ENCODE peak calls at places on chromosomes 12 and 14, in four cellular contexts. One of them, this sample, is unnamed. For H3K4me1, the result is how much of the 10 kb centered on the place peaks cover.

GRCh38 chr12:128190614-128191013 is 76.4 kb upstream of the TMEM132C start:
- DNase-seq in ovary: no peak
- DNase-seq in body of pancreas: peak
- DNase-seq in A549: no peak
- DNase-seq in this sample: no peak

GRCh38 chr12:131720921-131721320 is 10.0 kb downstream of the SFSWAP start:
- DNase-seq in ovary: no peak
- DNase-seq in body of pancreas: no peak
- DNase-seq in A549: no peak
- DNase-seq in this sample: no peak

GRCh38 chr14:75254901-75255300 is 23.7 kb upstream of the FOS start:
- DNase-seq in A549: no peak
- DNase-seq in ovary: no peak
- DNase-seq in body of pancreas: no peak
- DNase-seq in this sample: peak

GRCh38 chr14:47852278-47852677 is 176.9 kb upstream of the MDGA2 start:
- DNase-seq in ovary: no peak
- DNase-seq in A549: no peak
- DNase-seq in body of pancreas: no peak
- DNase-seq in this sample: no peak

GRCh38 chr12:28583771-28584261 is 393.6 kb downstream of the CCDC91 start:
- DNase-seq in body of pancreas: no peak
- DNase-seq in A549: no peak
- DNase-seq in ovary: no peak
- DNase-seq in this sample: peak

GRCh38 chr12:42446761-42447160 is 120.8 kb downstream of the PPHLN1 start:
- DNase-seq in body of pancreas: no peak
- DNase-seq in ovary: no peak
- DNase-seq in A549: no peak
- DNase-seq in this sample: no peak

GRCh38 chr12:101018540-101018939 is 191.5 kb downstream of the SLC5A8 start:
- DNase-seq in A549: peak
- DNase-seq in body of pancreas: no peak
- DNase-seq in ovary: no peak
- DNase-seq in this sample: peak

GRCh38 chr12:122825773-122826724 is 9.2 kb upstream of the HIP1R start:
- DNase-seq in ovary: no peak
- DNase-seq in body of pancreas: peak
- DNase-seq in A549: peak
- DNase-seq in this sample: no peak

GRCh38 chr14:89384023-89384422 is 33.0 kb downstream of the FOXN3 start:
- DNase-seq in body of pancreas: peak
- DNase-seq in ovary: no peak
- DNase-seq in A549: no peak
- DNase-seq in this sample: no peak
- H3K4me1 ChIP-seq in body of pancreas: under half
- H3K4me1 ChIP-seq in ovary: under half
- H3K4me1 ChIP-seq in A549: under half
- H3K4me1 ChIP-seq in this sample: under half

DNA sequence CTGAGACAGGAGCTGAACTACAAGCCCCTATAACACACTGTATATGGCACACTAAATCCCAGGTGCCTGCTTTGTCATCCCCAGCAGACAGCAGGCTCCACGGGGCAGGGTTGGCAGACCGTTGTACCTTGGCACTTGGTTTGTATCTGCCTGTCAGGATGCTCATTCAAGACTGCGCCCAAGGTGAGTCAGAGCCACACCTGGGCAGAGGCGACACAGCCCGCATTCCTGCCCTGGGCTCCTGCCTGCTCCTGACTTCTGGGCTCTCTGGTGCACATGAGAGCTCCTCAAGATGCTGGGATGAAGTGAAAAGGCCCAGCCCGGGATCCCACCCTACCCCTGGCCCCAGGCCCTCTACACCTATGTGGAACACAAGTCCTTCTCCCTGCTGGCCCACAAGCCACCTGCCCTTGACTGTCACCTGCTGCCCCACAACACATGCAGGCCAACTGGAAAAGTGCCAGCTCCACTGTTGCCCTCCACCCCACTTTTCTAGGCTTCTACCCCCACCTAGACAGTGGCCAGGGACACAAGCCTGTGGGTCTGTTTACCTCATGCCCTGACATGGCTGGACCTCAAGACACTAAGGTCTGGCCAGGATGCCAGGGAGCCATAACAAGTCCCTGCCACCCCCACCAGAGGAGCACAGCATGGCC is 30.8 kb upstream of the PNMA1 start:
- DNase-seq in A549: no peak
- DNase-seq in body of pancreas: no peak
- DNase-seq in ovary: no peak
- DNase-seq in this sample: peak
- H3K4me3 ChIP-seq in A549: no peak
- H3K4me3 ChIP-seq in body of pancreas: no peak
- H3K4me3 ChIP-seq in ovary: no peak
- H3K4me3 ChIP-seq in this sample: no peak

GRCh38 chr14:85317491-85318021 is 212.4 kb upstream of the FLRT2 start:
- DNase-seq in ovary: no peak
- DNase-seq in A549: no peak
- DNase-seq in body of pancreas: no peak
- DNase-seq in this sample: no peak
- H3K4me1 ChIP-seq in ovary: under half
- H3K4me1 ChIP-seq in A549: under half
- H3K4me1 ChIP-seq in body of pancreas: under half
- H3K4me1 ChIP-seq in this sample: under half

GRCh38 chr12:89924191-89924590 is 215.6 kb upstream of the ATP2B1 start:
- DNase-seq in A549: no peak
- DNase-seq in body of pancreas: no peak
- DNase-seq in ovary: no peak
- DNase-seq in this sample: no peak

GRCh38 chr12:89928467-89928866 is 219.8 kb upstream of the ATP2B1 start:
- DNase-seq in A549: no peak
- DNase-seq in body of pancreas: no peak
- DNase-seq in ovary: no peak
- DNase-seq in this sample: no peak

GRCh38 chr12:89932950-89933349 is 224.3 kb upstream of the ATP2B1 start:
- DNase-seq in body of pancreas: no peak
- DNase-seq in ovary: no peak
- DNase-seq in A549: no peak
- DNase-seq in this sample: no peak

DNA sequence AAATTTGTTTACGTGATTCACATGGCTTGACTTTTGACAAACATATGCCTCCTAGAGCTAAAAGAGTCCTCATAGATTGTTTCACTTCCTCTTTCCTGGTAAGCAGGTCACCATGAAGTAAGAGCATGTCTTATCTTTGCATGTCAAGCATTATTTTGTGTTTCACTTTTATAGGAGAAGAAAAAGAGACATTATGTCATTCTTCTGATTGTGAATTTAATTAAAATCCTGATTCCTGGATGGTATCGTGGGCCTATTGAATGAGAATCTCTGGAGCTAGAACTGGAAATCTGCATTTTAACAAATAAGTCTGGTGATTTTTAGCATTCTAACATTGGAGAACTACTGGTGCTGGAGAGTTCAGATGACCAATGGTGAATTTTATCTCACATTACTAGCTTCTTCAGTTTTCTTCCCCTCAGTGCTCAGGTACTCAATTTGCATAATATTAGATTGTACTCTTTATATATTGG is 218.6 kb upstream of the ATP2B1 start:
- DNase-seq in ovary: no peak
- DNase-seq in A549: no peak
- DNase-seq in body of pancreas: no peak
- DNase-seq in this sample: no peak
- H3K4me3 ChIP-seq in ovary: no peak
- H3K4me3 ChIP-seq in A549: no peak
- H3K4me3 ChIP-seq in body of pancreas: no peak
- H3K4me3 ChIP-seq in this sample: no peak

DNA sequence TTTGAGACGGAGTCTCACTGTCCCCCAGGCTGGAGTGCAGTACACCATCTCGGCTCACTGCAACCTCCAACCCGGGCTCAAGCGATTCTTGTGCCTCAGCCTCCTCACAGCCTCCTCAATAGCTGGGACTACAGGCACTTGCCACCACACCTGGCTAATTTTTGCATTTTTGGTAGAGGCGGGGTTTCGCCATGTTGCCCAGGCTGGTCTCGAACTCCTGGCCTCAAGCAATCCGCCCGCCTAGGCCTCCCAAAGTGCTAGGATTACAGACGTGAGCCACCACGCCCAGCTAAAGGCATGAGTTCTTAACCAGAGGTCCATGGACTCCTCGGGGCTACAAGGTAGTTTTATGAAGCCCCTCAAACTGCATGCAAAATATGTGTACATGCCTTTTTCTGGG is 2.1 kb downstream of the SARNP start:
- DNase-seq in body of pancreas: no peak
- DNase-seq in ovary: no peak
- DNase-seq in A549: no peak
- DNase-seq in this sample: no peak
- H3K4me1 ChIP-seq in body of pancreas: half or more
- H3K4me1 ChIP-seq in ovary: under half
- H3K4me1 ChIP-seq in A549: under half
- H3K4me1 ChIP-seq in this sample: under half

This sample was measured in PC-9.